ENCODE peak calls at places on chromosomes 11 and 22, in seven cellular contexts. E, W, H, K, B, T and Q are unnamed samples.

GRCh38 chr22:43827926-43828710 is 16.0 kb upstream of the EFCAB6 start:
- DNase-seq in B (no peak), E (no peak), H (no peak), T (peak), K (no peak), W (no peak), Q (no peak)

GRCh38 chr11:75337195-75337654 is 14.2 kb downstream of the ARRB1 start:
- DNase-seq in T (no peak), E (no peak), H (no peak), K (peak), W (no peak), B (peak), Q (peak)

GRCh38 chr22:47125603-47126002 is 363.2 kb downstream of the TBC1D22A start:
- DNase-seq in E (no peak), K (no peak), H (no peak), W (no peak), B (no peak), T (no peak), Q (no peak)

GRCh38 chr11:33635161-33635560 is 65.5 kb downstream of the C11orf91 start:
- DNase-seq in E (peak), K (peak), H (no peak), W (no peak), T (no peak), B (peak), Q (no peak)

GRCh38 chr11:61996933-61997332 is 29.5 kb upstream of the FTH1 start:
- DNase-seq in T (peak), K (no peak), E (no peak), W (no peak), H (peak), B (no peak), Q (no peak)

GRCh38 chr11:129732926-129733325 is 82.7 kb upstream of the TMEM45B start:
- DNase-seq in T (no peak), H (no peak), K (no peak), E (no peak), B (no peak), W (no peak), Q (peak)

GRCh38 chr11:119323532-119324033 is 6.7 kb upstream of the MCAM start:
- DNase-seq in K (peak), T (peak), E (no peak), W (peak), H (peak), B (peak), Q (peak)

GRCh38 chr11:130587658-130588057 is 139.2 kb downstream of the ADAMTS15 start:
- DNase-seq in W (no peak), E (no peak), T (no peak), K (no peak), H (no peak), B (no peak), Q (no peak)

GRCh38 chr11:2892215-2893020 is 6.8 kb upstream of the CDKN1C start:
- DNase-seq in K (no peak), B (peak), W (peak), T (peak), E (peak), H (no peak), Q (peak)

GRCh38 chr11:61682093-61682732 is 2.0 kb downstream of the DAGLA start:
- DNase-seq in W (peak), K (no peak), B (no peak), E (no peak), H (peak), T (no peak), Q (peak)

GRCh38 chr11:86940122-86940777 is 14.9 kb downstream of the FZD4 start:
- DNase-seq in W (no peak), T (no peak), K (no peak), E (peak), B (peak), H (peak), Q (peak)

GRCh38 chr22:24601217-24602104 is 1.5 kb upstream of the GGT1 start:
- DNase-seq in B (no peak), K (no peak), H (peak), E (no peak), W (peak), T (no peak), Q (no peak)

GRCh38 chr11:63536669-63537292 is at the start of gene PLAAT4:
- DNase-seq in E (peak), T (no peak), K (peak), B (peak), H (peak), W (no peak), Q (peak)

GRCh38 chr11:3169235-3169951 is 4.3 kb upstream of the OSBPL5 start:
- DNase-seq in E (peak), T (peak), K (peak), H (no peak), W (no peak), B (peak), Q (peak)

GRCh38 chr11:35247428-35247827 is 108.5 kb downstream of the CD44 start:
- DNase-seq in E (no peak), B (no peak), K (no peak), H (no peak), T (no peak), W (no peak), Q (no peak)

GRCh38 chr11:64226507-64227051 is 505 bp downstream of the NUDT22 start:
- DNase-seq in B (no peak), K (peak), H (peak), T (peak), E (no peak), W (peak), Q (peak)

GRCh38 chr11:1208361-1209261 is 14.3 kb upstream of the MUC5B start:
- DNase-seq in B (no peak), E (no peak), T (peak), W (peak), K (no peak), H (no peak), Q (no peak)

GRCh38 chr22:36758792-36759271 is 17.1 kb downstream of the IFT27 start:
- DNase-seq in H (no peak), K (no peak), E (no peak), T (peak), B (no peak), W (no peak), Q (no peak)

GRCh38 chr11:64874308-64874707 is 4.1 kb downstream of the EHD1 start:
- DNase-seq in K (peak), T (no peak), B (peak), H (no peak), E (peak), W (no peak), Q (no peak)

GRCh38 chr11:65013692-65014145 is 241 bp upstream of the ARL2 start:
- DNase-seq in B (peak), W (peak), H (no peak), T (peak), E (peak), K (peak), Q (peak)

GRCh38 chr11:116353517-116353916 is 419.3 kb downstream of the BUD13 start:
- DNase-seq in B (no peak), T (no peak), K (peak), W (no peak), H (no peak), E (no peak), Q (no peak)

GRCh38 chr11:114088216-114088615 is 28.7 kb downstream of the ZBTB16 start:
- DNase-seq in E (no peak), T (no peak), B (no peak), H (no peak), K (no peak), W (no peak), Q (peak)

GRCh38 chr11:133928628-133929059 is 28.1 kb downstream of the IGSF9B start:
- DNase-seq in W (peak), T (peak), H (no peak), E (no peak), B (no peak), K (peak), Q (peak)

GRCh38 chr11:102389253-102389652 is 42.2 kb downstream of the BIRC2 start:
- DNase-seq in W (no peak), B (no peak), T (no peak), K (peak), H (no peak), E (peak), Q (peak)

GRCh38 chr11:116207349-116207748 is 565.4 kb downstream of the BUD13 start:
- DNase-seq in T (no peak), W (peak), H (no peak), B (no peak), K (no peak), E (no peak), Q (no peak)

GRCh38 chr11:29634248-29634647 is 382.6 kb downstream of the KCNA4 start:
- DNase-seq in H (no peak), E (no peak), K (no peak), B (no peak), W (no peak), T (no peak), Q (peak)

GRCh38 chr11:60265373-60266214 is 14.9 kb upstream of the MS4A4A start:
- DNase-seq in B (peak), H (peak), K (peak), W (peak), E (no peak), T (no peak), Q (peak)

GRCh38 chr11:12993626-12994025 is 15.5 kb upstream of the RASSF10 start:
- DNase-seq in K (peak), T (no peak), B (no peak), W (no peak), E (no peak), H (no peak), Q (peak)

GRCh38 chr22:17700778-17701177 is 62.2 kb downstream of the BCL2L13 start:
- DNase-seq in B (no peak), H (no peak), W (no peak), K (no peak), E (no peak), T (no peak), Q (no peak)

GRCh38 chr11:65615950-65616574 is 486 bp downstream of the PCNX3 start:
- DNase-seq in W (peak), K (peak), T (no peak), H (peak), E (no peak), B (no peak), Q (peak)

GRCh38 chr11:134637091-134638015 is 225.3 kb upstream of the B3GAT1 start:
- DNase-seq in H (no peak), E (no peak), K (no peak), T (no peak), B (no peak), W (no peak), Q (no peak)

GRCh38 chr22:38203090-38203810 is 1.5 kb downstream of the MAFF start:
- DNase-seq in K (peak), H (peak), W (peak), T (peak), E (no peak), B (peak), Q (peak)

GRCh38 chr22:27028093-27028492 is 370.7 kb downstream of the MIAT start:
- DNase-seq in H (no peak), W (no peak), T (no peak), B (no peak), E (no peak), K (no peak), Q (no peak)

GRCh38 chr22:27029584-27030130 is 372.3 kb downstream of the MIAT start:
- DNase-seq in B (no peak), T (no peak), W (no peak), E (no peak), K (no peak), H (no peak), Q (no peak)

GRCh38 chr22:27032121-27032761 is 374.9 kb downstream of the MIAT start:
- DNase-seq in B (no peak), W (peak), T (peak), K (no peak), E (peak), H (no peak), Q (no peak)
- TF ChIP-seq CTCF in B (no peak), W (peak), T (peak), K (no peak), E (peak), H (no peak), Q (no peak)

DNA sequence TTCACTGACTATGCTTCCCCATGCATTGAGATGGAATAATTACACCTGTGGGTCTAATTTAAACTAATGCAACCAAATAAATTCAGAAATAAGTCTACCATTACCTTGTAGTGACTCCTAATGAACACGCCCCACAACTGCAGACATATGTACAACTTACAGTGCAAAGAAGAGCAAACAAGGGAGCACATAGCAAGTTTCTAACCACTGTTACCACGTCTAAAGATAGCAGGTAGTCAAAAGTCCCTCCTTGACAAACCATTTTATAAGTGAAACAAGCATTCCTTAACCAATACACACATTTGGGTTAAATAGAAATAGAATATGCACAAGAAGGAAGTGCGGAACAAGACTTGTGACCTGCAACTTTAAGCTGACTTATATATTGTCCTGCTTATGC is 20.6 kb downstream of the PHF21A start:
- DNase-seq in H (no peak), K (no peak), W (no peak), T (no peak), B (no peak), E (no peak), Q (no peak)
- H3K9ac ChIP-seq in H (no peak), K (no peak), W (no peak), T (no peak), B (no peak), E (no peak), Q (no peak)

DNA sequence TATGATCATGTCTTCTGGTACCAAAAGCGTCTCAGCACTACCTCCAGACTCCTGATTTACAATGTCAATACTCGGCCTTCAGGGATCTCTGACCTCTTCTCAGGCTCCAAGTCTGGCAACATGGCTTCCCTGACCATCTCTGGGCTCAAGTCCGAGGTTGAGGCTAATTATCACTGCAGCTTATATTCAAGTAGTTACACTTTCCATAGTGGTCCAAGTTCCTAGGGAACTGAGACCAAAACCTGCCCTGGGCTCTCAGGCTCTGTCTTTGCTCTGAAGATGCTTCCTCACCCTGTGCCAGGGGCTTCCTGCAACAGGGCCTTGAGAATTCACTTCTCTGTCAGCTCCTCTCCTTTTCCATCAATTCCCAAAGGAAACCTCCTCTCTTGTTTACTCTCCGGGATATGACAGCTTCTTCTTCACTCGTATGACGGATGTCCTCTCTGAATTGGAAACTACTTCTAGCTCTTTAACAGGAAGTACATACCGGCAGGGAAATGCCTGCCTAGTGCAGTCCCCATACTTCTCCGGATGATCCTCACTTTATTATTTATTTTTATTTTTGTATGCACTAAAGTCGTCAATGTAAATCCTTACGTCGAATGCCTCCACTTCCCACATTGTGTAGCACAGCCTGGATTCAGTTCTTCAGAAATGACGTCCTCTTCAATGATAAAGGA is 29.6 kb upstream of the PRAME start:
- DNase-seq in H (no peak), K (no peak), W (no peak), T (no peak), B (no peak), E (no peak), Q (no peak)
- H2AFZ ChIP-seq in H (no peak), K (no peak), W (no peak), T (no peak), B (no peak), E (no peak), Q (no peak)

GRCh38 chr11:120929664-120930154 is 94.2 kb upstream of the TBCEL start:
- DNase-seq in K (no peak), T (peak), H (peak), B (peak), W (peak), E (peak), Q (peak)
- TF ChIP-seq CTCF in K (peak), T (peak), H (peak), B (peak), W (peak), E (peak), Q (peak)

GRCh38 chr11:67313125-67313890 is 10.0 kb downstream of the SSH3 start:
- DNase-seq in B (no peak), K (no peak), H (no peak), E (no peak), T (no peak), W (no peak), Q (no peak)
- H3K9ac ChIP-seq in B (no peak), K (peak), H (no peak), E (no peak), T (no peak), W (no peak), Q (peak)

GRCh38 chr11:46741600-46742484 is 22.8 kb downstream of the F2 start:
- DNase-seq in K (no peak), E (no peak), T (no peak), H (no peak), B (no peak), W (no peak), Q (no peak)
- H2AFZ ChIP-seq in K (no peak), E (no peak), T (no peak), H (no peak), B (no peak), W (no peak), Q (no peak)

GRCh38 chr11:59102259-59102765 is 4.7 kb upstream of the FAM111B start:
- DNase-seq in E (no peak), T (peak), W (no peak), B (peak), H (no peak), K (peak), Q (peak)
- TF ChIP-seq CTCF in E (no peak), T (peak), W (no peak), B (peak), H (no peak), K (no peak), Q (peak)

GRCh38 chr11:70135142-70136132 is 57.3 kb downstream of the ANO1 start:
- DNase-seq in B (peak), T (no peak), K (no peak), H (no peak), W (no peak), E (no peak), Q (no peak)
- H3K9ac ChIP-seq in B (no peak), T (no peak), K (no peak), H (no peak), W (no peak), E (no peak), Q (no peak)

GRCh38 chr11:93849201-93849600 is 1.2 kb downstream of the VSTM5 start:
- DNase-seq in T (peak), E (no peak), H (no peak), W (no peak), K (no peak), B (no peak), Q (no peak)

GRCh38 chr11:93849751-93850584 is 450 bp downstream of the VSTM5 start:
- DNase-seq in E (peak), H (no peak), T (peak), B (no peak), K (peak), W (peak), Q (peak)

GRCh38 chr11:93846411-93846810 is 4.0 kb downstream of the VSTM5 start:
- DNase-seq in H (no peak), W (no peak), T (no peak), K (no peak), E (peak), B (peak), Q (peak)

GRCh38 chr11:93852242-93852641 is 1.8 kb upstream of the VSTM5 start:
- DNase-seq in W (no peak), B (no peak), T (no peak), H (no peak), K (no peak), E (no peak), Q (no peak)

DNA sequence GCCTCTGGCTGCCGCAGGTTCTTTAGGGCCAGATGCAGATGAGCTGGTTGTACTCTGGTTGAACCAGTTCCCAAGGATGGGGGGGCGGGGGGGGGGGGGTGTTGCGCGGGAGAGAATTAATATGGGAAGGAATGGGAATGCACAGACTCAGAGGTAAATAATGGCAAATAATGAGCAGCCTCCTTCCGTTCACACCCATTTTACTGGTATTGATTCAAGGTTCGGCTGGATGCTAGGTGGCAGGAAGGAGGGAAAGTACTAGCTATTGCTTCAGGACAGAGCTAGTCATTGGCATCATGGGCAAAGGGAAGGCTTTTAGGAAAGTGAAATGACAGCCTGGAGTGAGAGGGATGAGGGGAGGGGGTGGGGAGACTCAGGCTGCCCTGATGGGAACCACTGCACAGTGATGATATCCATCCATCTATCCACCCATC is at the start of gene VSTM5:
- DNase-seq in E (no peak), W (no peak), T (no peak), B (no peak), K (no peak), H (no peak), Q (peak)
- H2AFZ ChIP-seq in E (peak), W (peak), T (no peak), B (peak), K (peak), H (no peak), Q (peak)

DNA sequence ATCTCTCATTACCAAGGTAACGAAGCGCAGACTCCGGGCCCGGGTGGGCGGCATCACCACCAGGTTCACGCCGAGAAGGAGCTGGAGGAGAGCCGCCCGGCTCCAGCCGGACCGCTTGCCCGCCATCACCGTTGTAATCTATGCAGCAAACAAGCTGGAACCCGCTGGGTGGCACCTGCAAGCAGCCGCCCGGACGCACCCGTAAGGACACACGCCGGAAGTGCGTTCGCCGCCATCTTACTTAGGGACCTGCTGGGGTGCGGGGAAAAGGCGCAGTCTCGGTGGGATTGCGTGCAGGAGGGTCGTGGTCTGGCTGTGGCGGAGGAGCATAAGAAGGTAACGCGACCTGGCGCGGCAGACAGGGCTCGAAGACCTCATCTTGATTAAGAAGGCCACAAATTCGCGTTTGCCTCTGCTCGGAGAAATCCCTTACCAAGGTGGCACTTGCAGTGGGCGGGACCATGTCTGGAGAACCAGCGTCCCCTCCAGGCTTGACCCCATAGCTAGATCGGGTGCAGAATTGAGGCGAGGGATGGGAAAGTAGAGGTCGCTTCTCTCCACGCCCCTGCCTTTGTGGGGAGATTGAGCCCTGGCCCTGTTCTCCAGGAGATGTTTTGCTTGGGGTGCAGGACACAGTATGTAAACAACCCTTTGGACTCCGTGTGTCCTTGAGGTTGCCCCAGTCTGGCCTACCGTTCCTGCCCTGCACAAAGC is at the start of gene ACP2:
- DNase-seq in B (peak), W (peak), H (peak), K (peak), E (peak), T (peak), Q (peak)
- TF ChIP-seq CTCF in B (peak), W (peak), H (peak), K (peak), E (no peak), T (peak), Q (peak)